ENCODE peak calls at places on chromosomes 1 and 21, in nine cellular contexts. A is NCI-H146; F is activated T-helper 1 cell treated with anti-CD3 and anti-CD28 coated beads, Interleukin-12 subunit alpha, Interleukin-12 subunit beta, Interleukin-2, Interleukin-4 antibody, amounts not matched to agents 30 ng/mL and 10 ng/mL and 1 ng/mL, durations not matched to agents 14 hours and 24 hours and 36 hours; I is COR-L47; Q is HTR-8/SVneo; G is substantia nigra; Z is HEK293T; K is 8988T; V is activated CD8-positive, alpha-beta memory T cell treated with anti-CD3 and anti-CD28 coated beads, Interleukin-2, amount 50 U/mL, for 48 hours. O is an unnamed sample.

GRCh38 chr1:164765557-164765956 is 206.6 kb downstream of the PBX1 start:
- DNase-seq in A (no peak), F (no peak), I (no peak), Q (no peak), G (no peak), Z (no peak), K (no peak), V (no peak), O (no peak)

GRCh38 chr1:208654241-208654640 is 410.1 kb upstream of the PLXNA2 start:
- DNase-seq in A (peak; percentile 55), F (no peak), I (peak; percentile 15), Q (no peak), G (no peak), Z (peak; percentile 19), K (no peak), V (no peak), O (peak; percentile 2)

GRCh38 chr1:154446292-154446691 is 41.1 kb downstream of the IL6R start:
- DNase-seq in A (no peak), F (no peak), I (no peak), Q (peak; percentile 74), G (no peak), Z (no peak), K (peak; percentile 62), V (no peak), O (no peak)

GRCh38 chr1:18592368-18592767 is 38.3 kb upstream of the PAX7 start:
- DNase-seq in A (no peak), F (no peak), I (no peak), Q (no peak), G (no peak), Z (no peak), K (no peak), V (no peak), O (no peak)

GRCh38 chr1:86914998-86915736 is 732 bp downstream of the HS2ST1 start:
- DNase-seq in A (peak; percentile 71), F (peak; percentile 19), I (peak; percentile 36), Q (peak; percentile 17), G (peak; percentile 71), Z (peak; percentile 50), K (no peak), V (peak; percentile 75), O (peak; percentile 39)

GRCh38 chr21:33286600-33287456 is 20.7 kb downstream of the IL10RB start:
- DNase-seq in A (no peak), F (no peak), I (peak; percentile 73), Q (no peak), G (no peak), Z (no peak), K (no peak), V (no peak), O (no peak)

GRCh38 chr1:154481058-154481457 is 21.0 kb upstream of the TDRD10 start:
- DNase-seq in A (peak; percentile 72), F (no peak), I (peak; percentile 25), Q (no peak), G (no peak), Z (no peak), K (no peak), V (no peak), O (no peak)

GRCh38 chr1:68046423-68046822 is 4.0 kb downstream of the DIRAS3 start:
- DNase-seq in A (no peak), F (no peak), I (no peak), Q (no peak), G (no peak), Z (no peak), K (no peak), V (no peak), O (no peak)

GRCh38 chr1:185795181-185795580 is 61.0 kb downstream of the HMCN1 start:
- DNase-seq in A (no peak), F (no peak), I (no peak), Q (no peak), G (no peak), Z (no peak), K (no peak), V (no peak), O (no peak)

GRCh38 chr1:44798481-44799365 is 1.5 kb upstream of the PLK3 start:
- DNase-seq in A (peak; percentile 53), F (no peak), I (peak; percentile 13), Q (no peak), G (no peak), Z (no peak), K (no peak), V (peak; percentile 53), O (peak; percentile 29)

GRCh38 chr21:34774750-34775149 is 106.0 kb downstream of the CLIC6 start:
- DNase-seq in A (no peak), F (no peak), I (no peak), Q (no peak), G (no peak), Z (no peak), K (no peak), V (no peak), O (no peak)

GRCh38 chr1:24727490-24728214 is 17.6 kb upstream of the CLIC4 start:
- DNase-seq in A (no peak), F (no peak), I (no peak), Q (no peak), G (no peak), Z (no peak), K (no peak), V (no peak), O (no peak)

GRCh38 chr1:228272331-228272791 is 64.5 kb downstream of the OBSCN start:
- DNase-seq in A (no peak), F (no peak), I (no peak), Q (no peak), G (no peak), Z (no peak), K (no peak), V (no peak), O (no peak)

GRCh38 chr21:44872568-44873355 is 728 bp downstream of the PTTG1IP start:
- DNase-seq in A (peak; percentile 36), F (peak; percentile 14), I (no peak), Q (no peak), G (peak; percentile 29), Z (peak; percentile 48), K (no peak), V (no peak), O (no peak)

GRCh38 chr1:161216945-161217712 is 2.0 kb downstream of the FCER1G start:
- DNase-seq in A (no peak), F (no peak), I (no peak), Q (no peak), G (no peak), Z (no peak), K (no peak), V (no peak), O (no peak)

GRCh38 chr21:34736116-34736870 is 67.5 kb downstream of the CLIC6 start:
- DNase-seq in A (no peak), F (no peak), I (no peak), Q (peak; percentile 27), G (no peak), Z (no peak), K (no peak), V (no peak), O (no peak)

GRCh38 chr1:221206076-221206475 is 326.8 kb downstream of the HLX start:
- DNase-seq in A (no peak), F (no peak), I (no peak), Q (no peak), G (no peak), Z (no peak), K (no peak), V (no peak), O (no peak)

GRCh38 chr1:219875860-219876259 is 52.5 kb downstream of the SLC30A10 start:
- DNase-seq in A (no peak), F (no peak), I (no peak), Q (no peak), G (no peak), Z (no peak), K (no peak), V (no peak), O (no peak)

GRCh38 chr1:204398197-204399125 is 13.2 kb downstream of the PPP1R15B start:
- DNase-seq in A (peak; percentile 93), F (peak; percentile 30), I (peak; percentile 92), Q (peak; percentile 92), G (no peak), Z (peak; percentile 90), K (peak; percentile 66), V (no peak), O (peak; percentile 89)

GRCh38 chr1:36824390-36824861 is 209.9 kb downstream of the GRIK3 start:
- DNase-seq in A (no peak), F (no peak), I (no peak), Q (no peak), G (no peak), Z (no peak), K (no peak), V (no peak), O (no peak)

GRCh38 chr1:186078245-186078644 is 296.8 kb downstream of the TPR start:
- DNase-seq in A (no peak), F (no peak), I (no peak), Q (no peak), G (no peak), Z (no peak), K (no peak), V (no peak), O (no peak)

GRCh38 chr1:242523282-242523967 is 1.1 kb downstream of the PLD5 start:
- DNase-seq in A (peak; percentile 74), F (no peak), I (no peak), Q (no peak), G (no peak), Z (no peak), K (no peak), V (no peak), O (peak; percentile 32)

GRCh38 chr1:65056234-65056633 is 89.9 kb upstream of the JAK1 start:
- DNase-seq in A (no peak), F (no peak), I (no peak), Q (no peak), G (no peak), Z (no peak), K (no peak), V (no peak), O (no peak)

GRCh38 chr1:9827558-9828185 is 3.9 kb upstream of the CLSTN1 start:
- DNase-seq in A (no peak), F (no peak), I (peak; percentile 19), Q (no peak), G (no peak), Z (no peak), K (no peak), V (no peak), O (peak; percentile 74)

GRCh38 chr1:77060000-77060399 is 159.2 kb downstream of the PIGK start:
- DNase-seq in A (no peak), F (no peak), I (no peak), Q (no peak), G (no peak), Z (no peak), K (no peak), V (no peak), O (no peak)

GRCh38 chr1:109630081-109630880 is 10.6 kb downstream of the AMPD2 start:
- DNase-seq in A (no peak), F (no peak), I (no peak), Q (no peak), G (no peak), Z (peak; percentile 63), K (no peak), V (peak; percentile 78), O (no peak)

GRCh38 chr21:26553921-26554320 is 19.2 kb downstream of the CYYR1 start:
- DNase-seq in A (no peak), F (no peak), I (no peak), Q (no peak), G (no peak), Z (no peak), K (no peak), V (no peak), O (no peak)

GRCh38 chr1:110746644-110747259 is 72.0 kb upstream of the KCNA3 start:
- DNase-seq in A (no peak), F (peak; percentile 45), I (no peak), Q (peak; percentile 27), G (no peak), Z (peak; percentile 72), K (no peak), V (peak; percentile 72), O (no peak)

GRCh38 chr1:43819354-43819753 is 112.0 kb downstream of the ST3GAL3 start:
- DNase-seq in A (no peak), F (no peak), I (no peak), Q (no peak), G (no peak), Z (no peak), K (no peak), V (no peak), O (no peak)

GRCh38 chr1:162385702-162386101 is 4.2 kb downstream of the C1orf226 start:
- DNase-seq in A (no peak), F (no peak), I (no peak), Q (no peak), G (no peak), Z (no peak), K (no peak), V (no peak), O (no peak)

GRCh38 chr21:23218667-23219066 is 2220.5 kb downstream of the NCAM2 start:
- DNase-seq in A (no peak), F (no peak), I (no peak), Q (no peak), G (no peak), Z (no peak), K (no peak), V (no peak), O (no peak)

O was measured in NCI-H2227 treated with DMSO at 0.1 percent for 48 hours.